ENCODE peak calls at places on chromosomes 4 and X, in eight cellular contexts. B is stimulated activated CD4-positive, alpha-beta T cell treated with anti-CD3 and anti-CD28 coated beads, Interleukin-12 subunit alpha, Interleukin-12 subunit beta, amount 100 ng/mL, for 48 hours; K is HFF-Myc; I is left kidney; C is fibroblast of pulmonary artery; Q is HCEC 1CT; M is CD4-positive, alpha-beta T cell; D is RWPE1. Z is an unnamed sample.

GRCh38 chrX:46386511-46386910 is 158.7 kb downstream of the ZNF674 start:
- DNase-seq in B (no peak), K (no peak), I (no peak), C (peak; percentile 11), Q (no peak), M (no peak), D (no peak), Z (no peak)

GRCh38 chr4:25760518-25761157 is 102.2 kb downstream of the SEL1L3 start:
- DNase-seq in B (no peak), K (no peak), I (no peak), C (peak; percentile 62), Q (no peak), M (no peak), D (no peak), Z (no peak)

GRCh38 chrX:101462892-101463291 is 22.4 kb upstream of the ARMCX4 start:
- DNase-seq in B (no peak), K (no peak), I (peak; percentile 14), C (peak; percentile 41), Q (peak; percentile 23), M (no peak), D (peak; percentile 11), Z (no peak)

GRCh38 chr4:186591651-186592050 is 36.3 kb upstream of the MTNR1A start:
- DNase-seq in B (no peak), K (no peak), I (no peak), C (no peak), Q (no peak), M (no peak), D (no peak), Z (no peak)

GRCh38 chrX:12245650-12246645 is 107.7 kb downstream of the FRMPD4 start:
- DNase-seq in B (no peak), K (no peak), I (no peak), C (peak; percentile 49), Q (peak; percentile 85), M (no peak), D (no peak), Z (no peak)

GRCh38 chr4:67922697-67923096 is 38.9 kb upstream of the TMPRSS11D start:
- DNase-seq in B (no peak), K (peak; percentile 88), I (no peak), C (no peak), Q (peak; percentile 3), M (no peak), D (no peak), Z (no peak)

GRCh38 chr4:83851261-83852084 is 315.6 kb downstream of the GPAT3 start:
- DNase-seq in B (no peak), K (no peak), I (no peak), C (no peak), Q (peak; percentile 24), M (no peak), D (no peak), Z (no peak)

GRCh38 chr4:8405516-8405875 is 35.0 kb downstream of the ACOX3 start:
- DNase-seq in B (no peak), K (no peak), I (no peak), C (no peak), Q (no peak), M (no peak), D (no peak), Z (no peak)

GRCh38 chrX:47248576-47248975 is 15.8 kb downstream of the USP11 start:
- DNase-seq in B (no peak), K (no peak), I (no peak), C (no peak), Q (no peak), M (no peak), D (no peak), Z (no peak)

GRCh38 chr4:154960476-154960875 is 179.4 kb downstream of the RBM46 start:
- DNase-seq in B (no peak), K (no peak), I (no peak), C (no peak), Q (no peak), M (no peak), D (no peak), Z (no peak)

GRCh38 chr4:140637836-140638235 is 69.1 kb upstream of the UCP1 start:
- DNase-seq in B (peak; percentile 34), K (no peak), I (peak; percentile 29), C (peak; percentile 42), Q (peak; percentile 13), M (no peak), D (peak; percentile 30), Z (peak; percentile 28)

GRCh38 chrX:152989292-152989658 is 4.6 kb downstream of the PNMA5 start:
- DNase-seq in B (no peak), K (no peak), I (peak; percentile 27), C (peak; percentile 18), Q (no peak), M (no peak), D (no peak), Z (no peak)

GRCh38 chr4:4659871-4660651 is 118.2 kb upstream of the STX18 start:
- DNase-seq in B (no peak), K (peak; percentile 90), I (no peak), C (peak; percentile 84), Q (peak; percentile 79), M (no peak), D (peak; percentile 74), Z (no peak)

GRCh38 chr4:138869631-138870030 is 145.9 kb upstream of the NOCT start:
- DNase-seq in B (no peak), K (no peak), I (no peak), C (no peak), Q (no peak), M (no peak), D (no peak), Z (no peak)

GRCh38 chr4:165009493-165010227 is 22.1 kb upstream of the TRIM60 start:
- DNase-seq in B (peak; percentile 12), K (no peak), I (no peak), C (no peak), Q (no peak), M (no peak), D (no peak), Z (no peak)

GRCh38 chr4:19739101-19739651 is 512.5 kb upstream of the SLIT2 start:
- DNase-seq in B (no peak), K (peak; percentile 89), I (peak; percentile 93), C (peak; percentile 96), Q (peak; percentile 77), M (no peak), D (peak; percentile 49), Z (no peak)

GRCh38 chr4:26144526-26145167 is 176.2 kb upstream of the RBPJ start:
- DNase-seq in B (no peak), K (no peak), I (no peak), C (no peak), Q (no peak), M (no peak), D (peak; percentile 5), Z (no peak)

GRCh38 chr4:125891597-125892258 is 577.0 kb downstream of the FAT4 start:
- DNase-seq in B (no peak), K (peak; percentile 91), I (peak; percentile 10), C (peak; percentile 51), Q (peak; percentile 84), M (no peak), D (no peak), Z (no peak)

GRCh38 chr4:162347492-162348213 is 183.9 kb upstream of the FSTL5 start:
- DNase-seq in B (no peak), K (no peak), I (no peak), C (no peak), Q (no peak), M (no peak), D (no peak), Z (no peak)

GRCh38 chr4:129355529-129355928 is 259.6 kb downstream of the C4orf33 start:
- DNase-seq in B (no peak), K (no peak), I (no peak), C (peak; percentile 20), Q (peak; percentile 18), M (no peak), D (no peak), Z (no peak)

GRCh38 chrX:65702956-65703355 is 35.5 kb downstream of the MSN start:
- DNase-seq in B (no peak), K (no peak), I (no peak), C (no peak), Q (no peak), M (no peak), D (no peak), Z (no peak)

GRCh38 chr4:165627548-165627947 is 245.5 kb upstream of the TLL1 start:
- DNase-seq in B (no peak), K (no peak), I (no peak), C (no peak), Q (no peak), M (no peak), D (no peak), Z (no peak)

GRCh38 chr4:161317000-161317399 is 846.8 kb downstream of the FSTL5 start:
- DNase-seq in B (no peak), K (no peak), I (no peak), C (no peak), Q (no peak), M (no peak), D (no peak), Z (no peak)

GRCh38 chr4:79413486-79413885 is 5.5 kb upstream of the GK2 start:
- DNase-seq in B (no peak), K (no peak), I (no peak), C (no peak), Q (no peak), M (no peak), D (no peak), Z (no peak)

GRCh38 chr4:145843651-145844050 is 95.0 kb downstream of the ZNF827 start:
- DNase-seq in B (no peak), K (no peak), I (no peak), C (no peak), Q (no peak), M (no peak), D (no peak), Z (no peak)

GRCh38 chrX:134880866-134881265 is 109.9 kb upstream of the SMIM10 start:
- DNase-seq in B (no peak), K (no peak), I (no peak), C (peak; percentile 47), Q (no peak), M (no peak), D (no peak), Z (no peak)

GRCh38 chrX:110317820-110318663 is at the start of gene AMMECR1:
- DNase-seq in B (peak; percentile 42), K (peak; percentile 30), I (peak; percentile 93), C (peak; percentile 82), Q (peak; percentile 81), M (peak; percentile 69), D (peak; percentile 67), Z (peak; percentile 50)